ENCODE peak calls at places on chromosomes 13 and 19, in nine cellular contexts. S is right lobe of liver; C is pancreas; V is GM23248; F is brain microvascular endothelial cell; P is SJSA1; E is naive thymus-derived CD4-positive, alpha-beta T cell; Z is cardiac muscle cell; Q is colonic mucosa. L is an unnamed sample.
A peak's percentile ranks its signal among the peaks of the same experiment; 100 is the strongest.

GRCh38 chr13:74449811-74450524 is 315.8 kb upstream of the KLF12 start:
- DNase-seq in S (no peak), C (no peak), V (no peak), F (no peak), P (no peak), E (no peak), Z (no peak), Q (no peak), L (no peak)

GRCh38 chr13:52128714-52129700 is at the start of gene NEK5:
- DNase-seq in S (peak; percentile 79), C (peak; percentile 75), V (peak; percentile 81), F (peak; percentile 29), P (peak; percentile 51), E (peak; percentile 52), Z (peak; percentile 59), Q (peak; percentile 73), L (no peak)

GRCh38 chr13:103188688-103189326 is 122.6 kb upstream of the SLC10A2 start:
- DNase-seq in S (no peak), C (no peak), V (peak; percentile 14), F (no peak), P (peak; percentile 40), E (no peak), Z (peak; percentile 61), Q (no peak), L (no peak)

GRCh38 chr13:52459668-52460067 is 4.4 kb downstream of the CKAP2 start:
- DNase-seq in S (no peak), C (no peak), V (peak; percentile 75), F (peak; percentile 72), P (peak; percentile 43), E (no peak), Z (peak; percentile 27), Q (no peak), L (no peak)

GRCh38 chr19:10713317-10713716 is 4.6 kb upstream of the DNM2 start:
- DNase-seq in S (no peak), C (no peak), V (no peak), F (no peak), P (no peak), E (no peak), Z (no peak), Q (peak; percentile 85), L (no peak)

GRCh38 chr13:95317037-95317989 is 16.1 kb upstream of the ABCC4 start:
- DNase-seq in S (no peak), C (no peak), V (peak; percentile 9), F (no peak), P (no peak), E (no peak), Z (peak; percentile 86), Q (no peak), L (no peak)

GRCh38 chr19:16078759-16079707 is 2.7 kb downstream of the TPM4 start:
- DNase-seq in S (peak; percentile 43), C (peak; percentile 35), V (peak; percentile 97), F (peak; percentile 94), P (peak; percentile 95), E (no peak), Z (peak; percentile 98), Q (peak; percentile 80), L (peak; percentile 63)

GRCh38 chr19:44525721-44526430 is 3.6 kb downstream of the CEACAM20 start:
- DNase-seq in S (no peak), C (no peak), V (no peak), F (no peak), P (no peak), E (no peak), Z (no peak), Q (no peak), L (no peak)

GRCh38 chr13:98657506-98658085 is 80.7 kb upstream of the STK24 start:
- DNase-seq in S (no peak), C (no peak), V (peak; percentile 60), F (no peak), P (no peak), E (no peak), Z (no peak), Q (no peak), L (no peak)

GRCh38 chr19:3142292-3142670 is 6.4 kb downstream of the GNA15 start:
- DNase-seq in S (no peak), C (no peak), V (peak; percentile 98), F (peak; percentile 75), P (peak; percentile 93), E (no peak), Z (peak; percentile 76), Q (no peak), L (no peak)

GRCh38 chr13:50365683-50366391 is 350.6 kb downstream of the KCNRG start:
- DNase-seq in S (no peak), C (peak; percentile 53), V (no peak), F (no peak), P (peak; percentile 36), E (no peak), Z (no peak), Q (no peak), L (peak; percentile 77)

GRCh38 chr13:97944396-97945029 is 9.0 kb upstream of the IPO5 start:
- DNase-seq in S (no peak), C (no peak), V (peak; percentile 56), F (peak; percentile 41), P (peak; percentile 58), E (no peak), Z (peak; percentile 59), Q (no peak), L (no peak)

GRCh38 chr13:55576389-55576788 is 1564.3 kb upstream of the PRR20A start:
- DNase-seq in S (no peak), C (no peak), V (no peak), F (no peak), P (no peak), E (no peak), Z (no peak), Q (no peak), L (no peak)

GRCh38 chr13:24931450-24932217 is 164.3 kb upstream of the PABPC3 start:
- DNase-seq in S (no peak), C (no peak), V (no peak), F (no peak), P (no peak), E (no peak), Z (no peak), Q (no peak), L (no peak)

GRCh38 chr13:67518785-67519184 is 288.6 kb upstream of the PCDH9 start:
- DNase-seq in S (no peak), C (no peak), V (no peak), F (no peak), P (no peak), E (no peak), Z (no peak), Q (no peak), L (no peak)

GRCh38 chr19:55813906-55814305 is 17.9 kb downstream of the NLRP11 start:
- DNase-seq in S (no peak), C (no peak), V (no peak), F (no peak), P (no peak), E (no peak), Z (no peak), Q (no peak), L (no peak)

GRCh38 chr19:55811340-55811739 is 20.5 kb downstream of the NLRP11 start:
- DNase-seq in S (no peak), C (no peak), V (no peak), F (no peak), P (no peak), E (no peak), Z (no peak), Q (no peak), L (no peak)

GRCh38 chr19:55812449-55812848 is 19.4 kb downstream of the NLRP11 start:
- DNase-seq in S (no peak), C (no peak), V (no peak), F (no peak), P (no peak), E (no peak), Z (no peak), Q (no peak), L (no peak)

GRCh38 chr19:55809381-55810058 is 22.3 kb downstream of the NLRP11 start:
- DNase-seq in S (peak; percentile 68), C (peak; percentile 75), V (peak; percentile 70), F (peak; percentile 32), P (peak; percentile 15), E (no peak), Z (peak; percentile 48), Q (peak; percentile 63), L (no peak)
- H3K27me3 ChIP-seq in S (no peaks in the 10 kb centered on the region), C (no peaks in the 10 kb centered on the region), V (no peaks in the 10 kb centered on the region), F (no peaks in the 10 kb centered on the region), P (no peaks in the 10 kb centered on the region), E (no peaks in the 10 kb centered on the region), Z (no peaks in the 10 kb centered on the region), Q (no peaks in the 10 kb centered on the region), L (no peaks in the 10 kb centered on the region)

GRCh38 chr19:50273821-50274220 is 55.4 kb downstream of the KCNC3 start:
- DNase-seq in S (no peak), C (no peak), V (no peak), F (no peak), P (no peak), E (no peak), Z (no peak), Q (no peak), L (no peak)

GRCh38 chr19:50268501-50268900 is 60.7 kb downstream of the KCNC3 start:
- DNase-seq in S (no peak), C (no peak), V (no peak), F (no peak), P (no peak), E (no peak), Z (no peak), Q (no peak), L (no peak)

GRCh38 chr19:50275577-50276368 is 53.4 kb downstream of the KCNC3 start:
- DNase-seq in S (no peak), C (no peak), V (no peak), F (no peak), P (no peak), E (no peak), Z (no peak), Q (no peak), L (no peak)

GRCh38 chr19:50269653-50270052 is 59.5 kb downstream of the KCNC3 start:
- DNase-seq in S (no peak), C (no peak), V (no peak), F (no peak), P (no peak), E (no peak), Z (no peak), Q (no peak), L (no peak)

GRCh38 chr19:50272263-50272897 is 56.8 kb downstream of the KCNC3 start:
- DNase-seq in S (no peak), C (no peak), V (no peak), F (no peak), P (no peak), E (no peak), Z (no peak), Q (no peak), L (no peak)
- H3K27me3 ChIP-seq in S (no peaks in the 10 kb centered on the region), C (no peaks in the 10 kb centered on the region), V (no peaks in the 10 kb centered on the region), F (no peaks in the 10 kb centered on the region), P (peaks cover 7% of the 10 kb centered on the region), E (no peaks in the 10 kb centered on the region), Z (no peaks in the 10 kb centered on the region), Q (no peaks in the 10 kb centered on the region), L (no peaks in the 10 kb centered on the region)

GRCh38 chr19:41929536-41930071 is 1.4 kb upstream of the ERFL start:
- DNase-seq in S (no peak), C (no peak), V (no peak), F (no peak), P (no peak), E (no peak), Z (no peak), Q (no peak), L (no peak)
- H3K27me3 ChIP-seq in S (peaks cover 41% of the 10 kb centered on the region), C (no peaks in the 10 kb centered on the region), V (peaks cover 84% of the 10 kb centered on the region), F (peaks cover 71% of the 10 kb centered on the region), P (peaks cover 79% of the 10 kb centered on the region), E (no peaks in the 10 kb centered on the region), Z (peaks cover 98% of the 10 kb centered on the region), Q (peaks cover 18% of the 10 kb centered on the region), L (peaks cover 93% of the 10 kb centered on the region)

DNA sequence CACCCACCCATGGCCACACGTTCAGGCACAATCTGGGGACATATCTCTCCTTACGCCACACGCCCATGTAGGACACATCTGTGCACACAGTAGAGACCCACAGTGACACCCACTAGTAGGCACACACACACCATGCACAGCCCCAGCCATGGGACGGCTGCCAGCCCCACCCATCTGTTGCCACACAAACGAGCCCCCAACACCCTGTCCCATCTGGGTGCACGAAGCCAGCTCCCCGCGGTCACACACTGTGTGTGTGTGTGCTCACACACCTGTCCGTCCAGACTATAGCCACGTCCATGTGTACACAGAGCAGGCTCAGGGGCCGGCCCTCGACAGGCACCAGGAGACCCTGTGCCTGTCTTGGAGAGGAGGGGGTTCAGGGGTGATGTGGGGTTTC is 10.6 kb downstream of the ERFL start:
- DNase-seq in S (no peak), C (no peak), V (no peak), F (no peak), P (no peak), E (no peak), Z (no peak), Q (no peak), L (no peak)
- H3K27me3 ChIP-seq in S (peaks cover 3% of the 10 kb centered on the region), C (no peaks in the 10 kb centered on the region), V (peaks cover 52% of the 10 kb centered on the region), F (peaks cover 67% of the 10 kb centered on the region), P (peaks cover 54% of the 10 kb centered on the region), E (peaks cover 23% of the 10 kb centered on the region), Z (peaks cover 100% of the 10 kb centered on the region), Q (peaks cover 30% of the 10 kb centered on the region), L (peaks cover 86% of the 10 kb centered on the region)